ENCODE peak calls at places on chromosome 5, in ten cellular contexts. K is activated naive CD8-positive, alpha-beta T cell treated with anti-CD3 and anti-CD28 coated beads, Interleukin-2, amount 50 U/mL, for 24 hours; P is GM23248; C is SK-N-DZ; Q is T-helper 1 cell; V is CD8-positive, alpha-beta memory T cell; J is foreskin fibroblast; O is tibial artery; B is NCI-H2029 treated with DMSO at 0.1 percent for 48 hours; H is GM23338. S is an unnamed sample.

GRCh38 chr5:54539001-54539400 is 21.4 kb downstream of the SNX18 start:
- DNase-seq in K (no peak), H (no peak), V (no peak), C (no peak), B (no peak), P (no peak), O (no peak), J (no peak), Q (no peak), S (no peak)

GRCh38 chr5:135553688-135554462 is 18.1 kb upstream of the NEUROG1 start:
- DNase-seq in V (no peak), C (peak), H (peak), P (peak), B (peak), O (no peak), K (no peak), J (peak), Q (no peak), S (peak)

GRCh38 chr5:89690331-89690730 is 719.2 kb downstream of the CETN3 start:
- DNase-seq in J (no peak), Q (no peak), K (no peak), H (no peak), O (no peak), B (no peak), V (no peak), C (no peak), P (no peak), S (no peak)

GRCh38 chr5:123610665-123611406 is 98.9 kb downstream of the CSNK1G3 start:
- DNase-seq in O (no peak), V (peak), J (peak), B (peak), K (peak), C (peak), Q (peak), P (peak), H (peak), S (peak)

GRCh38 chr5:40841068-40841805 is at the start of gene CARD6:
- DNase-seq in J (peak), B (no peak), V (no peak), Q (no peak), C (no peak), K (no peak), H (no peak), P (peak), O (no peak), S (no peak)

GRCh38 chr5:16385516-16386090 is 80.0 kb downstream of the ZNF622 start:
- DNase-seq in K (no peak), J (no peak), O (no peak), Q (no peak), C (no peak), P (no peak), B (no peak), V (no peak), H (no peak), S (no peak)

GRCh38 chr5:61280766-61281427 is 51.2 kb upstream of the ZSWIM6 start:
- DNase-seq in H (no peak), O (no peak), Q (no peak), V (peak), K (no peak), B (peak), P (no peak), C (peak), J (no peak), S (peak)

GRCh38 chr5:80204808-80205614 is 50.8 kb downstream of the SERINC5 start:
- DNase-seq in H (peak), P (no peak), Q (no peak), K (no peak), C (peak), B (no peak), V (no peak), O (no peak), J (no peak), S (peak)

GRCh38 chr5:74200560-74200959 is 440.0 kb downstream of the ENC1 start:
- DNase-seq in P (no peak), C (peak), V (no peak), B (peak), J (peak), K (no peak), O (no peak), Q (no peak), H (no peak), S (peak)

GRCh38 chr5:128279345-128279744 is 195.8 kb downstream of the SLC12A2 start:
- DNase-seq in J (no peak), V (no peak), H (no peak), K (no peak), C (no peak), P (peak), O (no peak), B (no peak), Q (no peak), S (no peak)

GRCh38 chr5:77368367-77368766 is 123.7 kb downstream of the WDR41 start:
- DNase-seq in V (no peak), H (no peak), P (no peak), B (no peak), K (no peak), C (peak), Q (no peak), O (no peak), J (no peak), S (no peak)

GRCh38 chr5:123865641-123866040 is 353.7 kb downstream of the CSNK1G3 start:
- DNase-seq in H (no peak), B (no peak), J (no peak), K (no peak), V (no peak), Q (no peak), P (peak), C (no peak), O (no peak), S (no peak)

GRCh38 chr5:1792842-1793266 is 6.8 kb downstream of the MRPL36 start:
- DNase-seq in V (peak), B (no peak), J (peak), Q (peak), O (no peak), P (peak), H (no peak), K (peak), C (no peak), S (no peak)

GRCh38 chr5:54985301-54986268 is at the start of gene ESM1:
- DNase-seq in O (no peak), Q (no peak), H (peak), B (no peak), P (peak), C (no peak), K (no peak), V (no peak), J (peak), S (no peak)